ENCODE peak calls at places on chromosomes 4 and X, in eight cellular contexts. G is IMR-90, I is adrenal gland, L is breast epithelium, K is transverse colon, E is HepG2, B is K562, D is uterus. R is an unnamed sample. For H3K36me3, the result is how much of the 10 kb centered on the place peaks cover.

GRCh38 chrX:129738466-129739308 is at the start of gene XPNPEP2:
- DNase-seq in G (peak), I (no peak), L (no peak), K (no peak), E (no peak), B (no peak), D (peak), R (no peak)

GRCh38 chrX:20060961-20061868 is 55.5 kb downstream of the MAP7D2 start:
- DNase-seq in G (no peak), I (no peak), L (no peak), K (peak), E (no peak), B (no peak), D (no peak), R (no peak)

GRCh38 chr4:130336585-130337217 is 1240.7 kb downstream of the C4orf33 start:
- DNase-seq in G (peak), I (no peak), L (no peak), K (no peak), E (peak), B (no peak), D (no peak), R (no peak)

GRCh38 chr4:147547314-147548056 is 66.6 kb downstream of the EDNRA start:
- DNase-seq in G (peak), I (peak), L (no peak), K (no peak), E (peak), B (no peak), D (no peak), R (no peak)

GRCh38 chrX:108735680-108736508 is 469 bp downstream of the IRS4 start:
- DNase-seq in G (no peak), I (no peak), L (no peak), K (no peak), E (no peak), B (no peak), D (no peak), R (peak)

GRCh38 chrX:1734806-1735205 is 119.9 kb downstream of the ASMT start:
- DNase-seq in G (no peak), I (no peak), L (no peak), K (no peak), E (no peak), B (no peak), D (no peak), R (no peak)

GRCh38 chrX:26109142-26109541 is 29.0 kb upstream of the MAGEB18 start:
- DNase-seq in G (no peak), I (no peak), L (no peak), K (no peak), E (no peak), B (no peak), D (no peak), R (no peak)

GRCh38 chrX:2967998-2968909 is 38.1 kb upstream of the ARSH start:
- DNase-seq in G (peak), I (peak), L (peak), K (peak), E (no peak), B (no peak), D (no peak), R (no peak)

GRCh38 chrX:114797494-114797893 is 213.6 kb downstream of the HTR2C start:
- DNase-seq in G (no peak), I (no peak), L (peak), K (no peak), E (no peak), B (no peak), D (no peak), R (no peak)

GRCh38 chrX:47751670-47752069 is 85.0 kb upstream of the ZNF81 start:
- DNase-seq in G (no peak), I (peak), L (no peak), K (peak), E (no peak), B (peak), D (no peak), R (peak)

GRCh38 chrX:21705215-21705614 is 47.1 kb upstream of the KLHL34 start:
- DNase-seq in G (no peak), I (no peak), L (no peak), K (no peak), E (peak), B (no peak), D (no peak), R (no peak)

GRCh38 chr4:40448875-40449274 is 113.7 kb downstream of the CHRNA9 start:
- DNase-seq in G (no peak), I (no peak), L (peak), K (peak), E (no peak), B (no peak), D (no peak), R (peak)

GRCh38 chrX:153564047-153564606 is 34.8 kb downstream of the CCNQ start:
- DNase-seq in G (no peak), I (no peak), L (no peak), K (no peak), E (peak), B (no peak), D (no peak), R (no peak)

GRCh38 chr4:175125410-175126068 is 207.4 kb downstream of the ADAM29 start:
- DNase-seq in G (no peak), I (no peak), L (no peak), K (no peak), E (no peak), B (no peak), D (no peak), R (no peak)

GRCh38 chrX:109632906-109633504 is 8.0 kb upstream of the KCNE5 start:
- DNase-seq in G (peak), I (peak), L (no peak), K (no peak), E (no peak), B (peak), D (no peak), R (no peak)

GRCh38 chr4:101019941-101020401 is 327.4 kb downstream of the PPP3CA start:
- DNase-seq in G (peak), I (no peak), L (no peak), K (no peak), E (peak), B (no peak), D (no peak), R (no peak)

GRCh38 chr4:38396845-38397547 is 267.0 kb upstream of the KLF3 start:
- DNase-seq in G (no peak), I (peak), L (no peak), K (no peak), E (no peak), B (no peak), D (no peak), R (no peak)

GRCh38 chrX:129058405-129058804 is 464.9 kb downstream of the SMARCA1 start:
- DNase-seq in G (no peak), I (no peak), L (no peak), K (no peak), E (peak), B (no peak), D (no peak), R (no peak)

GRCh38 chr4:26325191-26325590 is 4.4 kb downstream of the RBPJ start:
- DNase-seq in G (peak), I (no peak), L (no peak), K (no peak), E (peak), B (no peak), D (no peak), R (no peak)

GRCh38 chrX:12308420-12308819 is 170.1 kb downstream of the FRMPD4 start:
- DNase-seq in G (no peak), I (no peak), L (no peak), K (no peak), E (no peak), B (no peak), D (no peak), R (no peak)

GRCh38 chr4:73435984-73436383 is at the start of gene AFP:
- DNase-seq in G (no peak), I (no peak), L (no peak), K (no peak), E (peak), B (no peak), D (no peak), R (no peak)

GRCh38 chr4:73431813-73432168 is 4.2 kb upstream of the AFP start:
- DNase-seq in G (no peak), I (no peak), L (no peak), K (no peak), E (no peak), B (no peak), D (no peak), R (no peak)

GRCh38 chr4:73432169-73433000 is 3.6 kb upstream of the AFP start:
- DNase-seq in G (no peak), I (no peak), L (no peak), K (no peak), E (peak), B (no peak), D (no peak), R (no peak)

GRCh38 chr4:73433140-73433539 is 2.9 kb upstream of the AFP start:
- DNase-seq in G (no peak), I (no peak), L (no peak), K (no peak), E (no peak), B (no peak), D (no peak), R (no peak)

DNA sequence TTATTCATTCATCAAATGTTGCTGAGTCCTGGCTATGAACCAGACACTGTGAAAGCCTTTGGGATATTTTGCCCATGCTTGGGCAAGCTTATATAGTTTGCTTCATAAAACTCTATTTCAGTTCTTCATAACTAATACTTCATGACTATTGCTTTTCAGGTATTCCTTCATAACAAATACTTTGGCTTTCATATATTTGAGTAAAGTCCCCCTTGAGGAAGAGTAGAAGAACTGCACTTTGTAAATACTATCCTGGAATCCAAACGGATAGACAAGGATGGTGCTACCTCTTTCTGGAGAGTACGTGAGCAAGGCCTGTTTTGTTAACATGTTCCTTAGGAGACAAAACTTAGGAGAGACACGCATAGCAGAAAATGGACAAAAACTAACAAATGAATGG is 1.7 kb upstream of the AFP start:
- DNase-seq in G (peak), I (no peak), L (no peak), K (no peak), E (peak), B (peak), D (no peak), R (no peak)
- TF ChIP-seq CTCF in G (peak), I (peak), L (peak), K (peak), E (peak), B (peak), D (no peak), R (peak)

DNA sequence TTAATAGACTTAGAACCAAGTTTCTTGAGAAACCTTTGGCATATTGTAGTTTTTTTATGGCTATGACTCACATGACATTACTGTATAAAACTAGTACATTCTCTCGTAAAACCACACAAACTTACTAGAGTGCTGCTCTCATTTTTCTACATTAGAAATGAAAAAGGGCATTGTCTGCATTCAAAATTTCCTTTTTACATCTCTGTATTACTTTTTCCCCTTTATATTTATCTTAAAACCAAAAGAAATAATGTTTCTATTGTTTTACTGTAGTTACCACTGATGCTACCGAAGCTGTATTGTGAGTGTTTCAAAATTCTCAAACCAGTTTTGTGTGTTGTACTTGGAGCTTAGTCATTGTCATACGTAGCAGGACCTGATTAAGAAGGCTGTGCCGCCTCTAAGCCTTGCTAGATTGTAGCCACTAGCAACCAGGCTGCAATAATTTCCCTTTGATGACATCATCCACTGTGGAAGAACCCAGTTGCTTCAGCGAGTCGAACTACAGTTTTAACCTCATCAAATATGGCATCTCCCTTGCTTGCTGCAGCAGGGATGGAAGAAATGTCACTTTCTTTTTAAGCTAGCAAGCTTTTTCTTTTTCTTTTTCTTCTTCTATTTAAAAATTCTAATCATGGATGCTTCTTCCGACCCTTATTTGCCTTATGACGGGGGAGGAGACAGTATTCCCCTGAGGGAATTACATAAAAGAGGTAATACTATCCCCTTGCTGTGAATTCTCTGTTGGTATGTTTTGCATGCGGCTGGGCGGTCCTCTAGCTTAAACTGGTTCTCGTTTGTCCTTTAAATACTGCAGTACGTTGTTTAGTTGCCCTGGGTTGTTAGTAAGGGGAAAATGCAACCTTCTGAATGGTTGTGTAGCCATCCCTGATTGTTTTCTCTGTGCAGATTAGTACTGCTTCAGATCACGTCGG is 39.6 kb downstream of the CLCN3 start:
- DNase-seq in G (peak), I (peak), L (peak), K (peak), E (peak), B (peak), D (peak), R (peak)
- TF ChIP-seq POLR2A in G (peak), I (no peak), L (no peak), K (peak), E (peak), B (peak), D (peak), R (peak)

GRCh38 chr4:165331823-165332222 is 4.4 kb downstream of the MSMO1 start:
- DNase-seq in G (no peak), I (no peak), L (no peak), K (no peak), E (no peak), B (peak), D (no peak), R (no peak)

GRCh38 chr4:165331316-165331715 is 3.8 kb downstream of the MSMO1 start:
- DNase-seq in G (no peak), I (no peak), L (no peak), K (no peak), E (no peak), B (no peak), D (no peak), R (no peak)

GRCh38 chr4:165332502-165332901 is 5.0 kb downstream of the MSMO1 start:
- DNase-seq in G (no peak), I (no peak), L (no peak), K (no peak), E (no peak), B (no peak), D (no peak), R (no peak)

GRCh38 chr4:165330071-165330470 is 2.6 kb downstream of the MSMO1 start:
- DNase-seq in G (no peak), I (no peak), L (no peak), K (no peak), E (no peak), B (no peak), D (no peak), R (no peak)

GRCh38 chr4:165330666-165331065 is 3.2 kb downstream of the MSMO1 start:
- DNase-seq in G (no peak), I (no peak), L (no peak), K (no peak), E (no peak), B (no peak), D (no peak), R (no peak)
- H3K36me3 ChIP-seq in G (under half), I (under half), L (under half), K (under half), E (under half), B (half or more), D (under half), R (under half)

DNA sequence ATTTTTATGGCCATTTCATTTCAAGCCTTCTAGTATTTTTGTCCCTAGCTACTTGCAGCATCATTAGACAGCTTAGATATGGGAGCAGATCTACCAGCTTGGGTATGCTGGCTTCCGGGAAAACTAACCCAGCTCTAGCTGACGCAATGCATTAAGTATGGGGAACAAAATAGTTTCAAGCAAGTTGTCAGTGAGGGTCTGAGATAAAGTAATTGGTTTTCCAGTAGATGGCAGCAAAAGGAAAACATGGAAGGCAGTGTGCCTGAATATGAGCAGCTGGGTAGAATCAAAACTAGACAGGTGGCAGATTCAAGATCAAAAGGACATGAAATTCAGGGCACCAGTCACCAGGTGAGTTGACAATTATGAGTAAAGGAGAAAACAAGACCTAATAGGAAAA is 340.9 kb upstream of the CTSO start:
- DNase-seq in G (peak), I (no peak), L (no peak), K (no peak), E (peak), B (no peak), D (no peak), R (no peak)
- TF ChIP-seq CTCF in G (peak), I (peak), L (no peak), K (no peak), E (peak), B (no peak), D (no peak), R (peak)

GRCh38 chr4:173371292-173372192 is 788 bp downstream of the SAP30 start:
- DNase-seq in G (peak), I (peak), L (peak), K (peak), E (peak), B (peak), D (peak), R (peak)
- TF ChIP-seq POLR2A in G (no peak), I (no peak), L (no peak), K (peak), E (no peak), B (no peak), D (peak), R (peak)

GRCh38 chr4:1029536-1029935 is 18.1 kb downstream of the FGFRL1 start:
- DNase-seq in G (no peak), I (no peak), L (no peak), K (no peak), E (no peak), B (no peak), D (no peak), R (no peak)
- H3K36me3 ChIP-seq in G (under half), I (under half), L (under half), K (under half), E (under half), B (under half), D (under half), R (under half)

GRCh38 chrX:74527344-74527743 is 87.1 kb downstream of the RLIM start:
- DNase-seq in G (no peak), I (no peak), L (no peak), K (no peak), E (no peak), B (no peak), D (no peak), R (no peak)
- TF ChIP-seq CTCF in G (no peak), I (no peak), L (no peak), K (no peak), E (no peak), B (no peak), D (no peak), R (no peak)

DNA sequence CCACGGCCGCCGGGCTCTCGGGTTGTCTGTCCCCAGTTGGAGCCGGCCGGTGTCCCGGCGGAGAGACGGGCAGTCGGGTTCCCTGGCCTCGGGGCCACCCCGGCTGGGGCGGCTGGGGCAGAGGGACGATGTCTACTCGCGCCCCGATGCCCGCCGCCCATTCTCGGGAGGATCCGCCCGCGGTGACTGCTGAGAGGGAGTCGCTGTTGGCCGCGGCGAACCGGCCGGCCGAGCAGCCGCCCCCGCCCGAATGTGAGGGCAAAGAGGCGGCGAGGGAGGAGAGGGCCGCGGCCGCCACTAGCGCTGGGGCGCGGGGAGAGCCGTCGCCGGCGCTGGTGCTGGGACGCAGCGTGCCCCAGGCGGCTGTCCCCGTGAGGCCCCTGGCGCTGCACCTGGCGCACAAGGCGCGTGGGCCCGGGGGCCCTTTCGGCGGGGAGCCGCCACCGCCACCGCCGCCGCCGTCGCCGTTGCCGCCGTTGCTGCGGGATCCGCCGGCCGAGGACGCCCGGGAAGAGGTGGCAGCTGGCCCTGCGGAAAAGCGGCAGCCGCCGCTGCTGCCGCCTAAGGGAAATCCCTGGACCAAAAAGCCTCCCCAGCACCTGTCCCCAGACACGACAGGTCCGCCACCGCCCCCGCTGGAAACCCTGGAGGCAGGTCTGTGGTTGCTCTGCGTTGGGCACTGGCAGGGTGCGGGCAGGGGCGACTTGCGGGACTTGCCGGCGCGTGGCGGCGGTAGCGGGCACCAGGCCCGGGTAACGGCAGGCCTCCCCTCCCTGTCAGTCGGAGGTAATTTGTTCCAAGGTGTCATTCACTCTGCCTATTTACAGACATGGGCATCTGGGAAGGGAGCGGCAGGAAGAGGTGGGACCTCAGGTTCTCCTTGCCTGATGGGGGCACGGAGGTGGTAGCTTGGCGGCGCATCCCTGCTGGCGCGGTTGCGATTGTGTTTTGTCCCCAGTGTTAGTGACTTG is 739 bp downstream of the LARP1B start:
- DNase-seq in G (peak), I (peak), L (peak), K (peak), E (peak), B (peak), D (peak), R (peak)
- TF ChIP-seq POLR2A in G (no peak), I (no peak), L (no peak), K (peak), E (peak), B (no peak), D (no peak), R (peak)

GRCh38 chr4:158860856-158861255 is 92.0 kb downstream of the FNIP2 start:
- DNase-seq in G (no peak), I (no peak), L (no peak), K (no peak), E (no peak), B (no peak), D (no peak), R (no peak)
- H3K36me3 ChIP-seq in G (under half), I (under half), L (under half), K (under half), E (under half), B (under half), D (under half), R (under half)